ENCODE peak calls at places on chromosomes 7 and 10, in eight cellular contexts. One of them, this sample, is unnamed.

GRCh38 chr10:95976295-95977229 is 66.8 kb upstream of the CCNJ start:
- DNase-seq in activated naive CD4-positive, alpha-beta T cell treated with anti-CD3 and anti-CD28 coated beads, Interleukin-2, amount 10 ng/mL, durations not matched to agents 7 days and 5 days: no peak
- DNase-seq in LoVo: no peak
- DNase-seq in COR-L47: no peak
- DNase-seq in fibroblast of lung: no peak
- DNase-seq in HEK293T: no peak
- DNase-seq in kidney glomerular epithelial cell: no peak
- DNase-seq in M059J: no peak
- DNase-seq in this sample: no peak

GRCh38 chr10:4825868-4826787 is at the start of gene AKR1E2:
- DNase-seq in activated naive CD4-positive, alpha-beta T cell treated with anti-CD3 and anti-CD28 coated beads, Interleukin-2, amount 10 ng/mL, durations not matched to agents 7 days and 5 days: peak
- DNase-seq in LoVo: peak
- DNase-seq in M059J: no peak
- DNase-seq in COR-L47: no peak
- DNase-seq in kidney glomerular epithelial cell: peak
- DNase-seq in HEK293T: no peak
- DNase-seq in fibroblast of lung: peak
- DNase-seq in this sample: no peak

GRCh38 chr7:130966246-130967009 is 232.4 kb upstream of the KLF14 start:
- DNase-seq in activated naive CD4-positive, alpha-beta T cell treated with anti-CD3 and anti-CD28 coated beads, Interleukin-2, amount 10 ng/mL, durations not matched to agents 7 days and 5 days: no peak
- DNase-seq in COR-L47: no peak
- DNase-seq in fibroblast of lung: peak
- DNase-seq in LoVo: no peak
- DNase-seq in M059J: peak
- DNase-seq in kidney glomerular epithelial cell: no peak
- DNase-seq in HEK293T: no peak
- DNase-seq in this sample: peak

GRCh38 chr7:32023353-32023752 is 46.9 kb downstream of the PDE1C start:
- DNase-seq in fibroblast of lung: peak
- DNase-seq in LoVo: no peak
- DNase-seq in kidney glomerular epithelial cell: no peak
- DNase-seq in HEK293T: no peak
- DNase-seq in COR-L47: no peak
- DNase-seq in activated naive CD4-positive, alpha-beta T cell treated with anti-CD3 and anti-CD28 coated beads, Interleukin-2, amount 10 ng/mL, durations not matched to agents 7 days and 5 days: no peak
- DNase-seq in M059J: peak
- DNase-seq in this sample: no peak

GRCh38 chr10:78976825-78977760 is 91.7 kb upstream of the ZMIZ1 start:
- DNase-seq in COR-L47: no peak
- DNase-seq in HEK293T: no peak
- DNase-seq in kidney glomerular epithelial cell: no peak
- DNase-seq in fibroblast of lung: no peak
- DNase-seq in LoVo: no peak
- DNase-seq in M059J: no peak
- DNase-seq in activated naive CD4-positive, alpha-beta T cell treated with anti-CD3 and anti-CD28 coated beads, Interleukin-2, amount 10 ng/mL, durations not matched to agents 7 days and 5 days: no peak
- DNase-seq in this sample: no peak

GRCh38 chr10:35228058-35228457 is 101.4 kb downstream of the CREM start:
- DNase-seq in kidney glomerular epithelial cell: no peak
- DNase-seq in activated naive CD4-positive, alpha-beta T cell treated with anti-CD3 and anti-CD28 coated beads, Interleukin-2, amount 10 ng/mL, durations not matched to agents 7 days and 5 days: no peak
- DNase-seq in HEK293T: no peak
- DNase-seq in LoVo: no peak
- DNase-seq in COR-L47: no peak
- DNase-seq in fibroblast of lung: no peak
- DNase-seq in M059J: no peak
- DNase-seq in this sample: no peak

GRCh38 chr10:73991846-73992245 is 6.1 kb upstream of the VCL start:
- DNase-seq in M059J: no peak
- DNase-seq in kidney glomerular epithelial cell: no peak
- DNase-seq in fibroblast of lung: no peak
- DNase-seq in COR-L47: no peak
- DNase-seq in activated naive CD4-positive, alpha-beta T cell treated with anti-CD3 and anti-CD28 coated beads, Interleukin-2, amount 10 ng/mL, durations not matched to agents 7 days and 5 days: peak
- DNase-seq in HEK293T: no peak
- DNase-seq in LoVo: no peak
- DNase-seq in this sample: no peak

GRCh38 chr10:33321516-33321915 is 13.0 kb downstream of the NRP1 start:
- DNase-seq in kidney glomerular epithelial cell: no peak
- DNase-seq in activated naive CD4-positive, alpha-beta T cell treated with anti-CD3 and anti-CD28 coated beads, Interleukin-2, amount 10 ng/mL, durations not matched to agents 7 days and 5 days: no peak
- DNase-seq in LoVo: no peak
- DNase-seq in fibroblast of lung: no peak
- DNase-seq in COR-L47: no peak
- DNase-seq in HEK293T: no peak
- DNase-seq in M059J: no peak
- DNase-seq in this sample: no peak

GRCh38 chr7:75900617-75901315 is 14.2 kb upstream of the POR start:
- DNase-seq in activated naive CD4-positive, alpha-beta T cell treated with anti-CD3 and anti-CD28 coated beads, Interleukin-2, amount 10 ng/mL, durations not matched to agents 7 days and 5 days: no peak
- DNase-seq in M059J: no peak
- DNase-seq in COR-L47: no peak
- DNase-seq in HEK293T: no peak
- DNase-seq in fibroblast of lung: no peak
- DNase-seq in LoVo: no peak
- DNase-seq in kidney glomerular epithelial cell: no peak
- DNase-seq in this sample: no peak

GRCh38 chr10:98582363-98582762 is 135.6 kb upstream of the HPS1 start:
- DNase-seq in COR-L47: no peak
- DNase-seq in activated naive CD4-positive, alpha-beta T cell treated with anti-CD3 and anti-CD28 coated beads, Interleukin-2, amount 10 ng/mL, durations not matched to agents 7 days and 5 days: no peak
- DNase-seq in M059J: no peak
- DNase-seq in kidney glomerular epithelial cell: no peak
- DNase-seq in HEK293T: no peak
- DNase-seq in LoVo: no peak
- DNase-seq in fibroblast of lung: no peak
- DNase-seq in this sample: no peak

GRCh38 chr7:140153666-140154161 is 23.1 kb downstream of the KDM7A start:
- DNase-seq in LoVo: no peak
- DNase-seq in COR-L47: no peak
- DNase-seq in fibroblast of lung: no peak
- DNase-seq in activated naive CD4-positive, alpha-beta T cell treated with anti-CD3 and anti-CD28 coated beads, Interleukin-2, amount 10 ng/mL, durations not matched to agents 7 days and 5 days: no peak
- DNase-seq in HEK293T: no peak
- DNase-seq in kidney glomerular epithelial cell: no peak
- DNase-seq in M059J: no peak
- DNase-seq in this sample: no peak

GRCh38 chr10:60955957-60956425 is 12.0 kb upstream of the RHOBTB1 start:
- DNase-seq in COR-L47: no peak
- DNase-seq in HEK293T: no peak
- DNase-seq in activated naive CD4-positive, alpha-beta T cell treated with anti-CD3 and anti-CD28 coated beads, Interleukin-2, amount 10 ng/mL, durations not matched to agents 7 days and 5 days: no peak
- DNase-seq in M059J: peak
- DNase-seq in LoVo: peak
- DNase-seq in fibroblast of lung: peak
- DNase-seq in kidney glomerular epithelial cell: peak
- DNase-seq in this sample: no peak

This sample was measured in epithelial cell of proximal tubule.